ENCODE peak calls at places on chromosomes 11 and 22, in eight cellular contexts. J is astrocyte of the cerebellum; L is activated T-helper 9 cell treated with anti-CD3 and anti-CD28 coated beads, Interleukin-2, amount 50 U/mL, for 16 hours; N is stimulated activated CD4-positive, alpha-beta T cell treated with anti-CD3 and anti-CD28 coated beads, TNF-alpha, amount 100 ng/mL, for 4 hours; K is nephron progenitor cell; B is Calu3; T is HCT116; S is astrocyte of the hippocampus. M is an unnamed sample.

GRCh38 chr11:102914238-102915043 is 39.7 kb upstream of the MMP12 start:
- DNase-seq in J (peak), L (no peak), N (no peak), K (no peak), B (peak), T (peak), S (peak), M (no peak)

GRCh38 chr11:7341551-7341950 is 89.8 kb downstream of the SYT9 start:
- DNase-seq in J (no peak), L (no peak), N (no peak), K (no peak), B (no peak), T (no peak), S (no peak), M (no peak)

GRCh38 chr22:39528080-39528661 is 4.4 kb downstream of the RPS19BP1 start:
- DNase-seq in J (no peak), L (no peak), N (no peak), K (no peak), B (no peak), T (no peak), S (no peak), M (no peak)

GRCh38 chr11:67302571-67303131 is 679 bp upstream of the SSH3 start:
- DNase-seq in J (peak), L (no peak), N (no peak), K (peak), B (peak), T (no peak), S (peak), M (no peak)

GRCh38 chr11:9664276-9665171 is 647 bp downstream of the SWAP70 start:
- DNase-seq in J (no peak), L (peak), N (no peak), K (no peak), B (peak), T (no peak), S (peak), M (no peak)

GRCh38 chr11:67379061-67380058 is 6.0 kb upstream of the CLCF1 start:
- DNase-seq in J (no peak), L (no peak), N (no peak), K (no peak), B (no peak), T (no peak), S (peak), M (no peak)

GRCh38 chr22:43377486-43377995 is 34.3 kb upstream of the MPPED1 start:
- DNase-seq in J (no peak), L (no peak), N (no peak), K (no peak), B (no peak), T (no peak), S (peak), M (no peak)

GRCh38 chr11:11940551-11940950 is 67.9 kb downstream of the DKK3 start:
- DNase-seq in J (no peak), L (no peak), N (no peak), K (no peak), B (no peak), T (no peak), S (no peak), M (no peak)

GRCh38 chr11:34028407-34028804 is 23.1 kb upstream of the CAPRIN1 start:
- DNase-seq in J (no peak), L (no peak), N (no peak), K (no peak), B (peak), T (no peak), S (peak), M (no peak)

GRCh38 chr11:69787457-69787856 is 12.3 kb upstream of the FGF4 start:
- DNase-seq in J (no peak), L (no peak), N (no peak), K (no peak), B (no peak), T (no peak), S (no peak), M (no peak)

GRCh38 chr11:118081241-118081958 is 4.5 kb downstream of the TMPRSS4 start:
- DNase-seq in J (no peak), L (no peak), N (no peak), K (no peak), B (no peak), T (no peak), S (no peak), M (no peak)

GRCh38 chr11:79274636-79275315 is 166.1 kb downstream of the TENM4 start:
- DNase-seq in J (peak), L (no peak), N (no peak), K (no peak), B (no peak), T (no peak), S (peak), M (no peak)

GRCh38 chr22:42281284-42281683 is 10.8 kb upstream of the TCF20 start:
- DNase-seq in J (no peak), L (no peak), N (no peak), K (no peak), B (no peak), T (no peak), S (no peak), M (no peak)

GRCh38 chr11:125371451-125371935 is 124.6 kb downstream of the FEZ1 start:
- DNase-seq in J (no peak), L (no peak), N (no peak), K (peak), B (no peak), T (no peak), S (no peak), M (no peak)

GRCh38 chr22:50201191-50202129 is 649 bp downstream of the SELENOO start:
- DNase-seq in J (no peak), L (no peak), N (no peak), K (peak), B (peak), T (no peak), S (peak), M (no peak)

M was measured in stimulated activated naive B cell treated with anti-CD40 and anti-IgM and Interleukin-4, amounts not matched to agents 10 μg/mL and 1 μg/mL and 100 μg/mL, for 72 hours.